ENCODE peak calls at places on chromosomes 11 and 22, in seven cellular contexts. M is Panc1; R is transverse colon; S is GM23338; A is CD4-positive, alpha-beta T cell; N is fibroblast of pulmonary artery; F is tibial artery. W is an unnamed sample.

GRCh38 chr22:38824587-38824986 is 19.2 kb downstream of the NPTXR start:
- DNase-seq in M (no peak), R (peak; percentile 31), S (peak; percentile 98), A (peak; percentile 19), N (peak; percentile 85), F (no peak), W (peak; percentile 28)

GRCh38 chr11:116687458-116688201 is 85.2 kb downstream of the BUD13 start:
- DNase-seq in M (no peak), R (no peak), S (peak; percentile 92), A (no peak), N (no peak), F (peak; percentile 31), W (no peak)

GRCh38 chr11:104254347-104254746 is 90.4 kb upstream of the PDGFD start:
- DNase-seq in M (no peak), R (no peak), S (peak; percentile 92), A (no peak), N (peak; percentile 62), F (no peak), W (no peak)

GRCh38 chr11:110297082-110297725 is 790 bp upstream of the RDX start:
- DNase-seq in M (no peak), R (no peak), S (no peak), A (no peak), N (no peak), F (no peak), W (no peak)

GRCh38 chr11:120133216-120134105 is 4.5 kb downstream of the TRIM29 start:
- DNase-seq in M (no peak), R (peak; percentile 4), S (no peak), A (no peak), N (no peak), F (peak; percentile 42), W (no peak)

GRCh38 chr22:46574993-46575914 is 37.8 kb upstream of the CELSR1 start:
- DNase-seq in M (no peak), R (peak; percentile 71), S (peak; percentile 41), A (no peak), N (peak; percentile 10), F (no peak), W (no peak)

GRCh38 chr11:107665016-107665415 is 46.8 kb downstream of the SLN start:
- DNase-seq in M (no peak), R (no peak), S (no peak), A (no peak), N (peak; percentile 5), F (no peak), W (no peak)

GRCh38 chr11:9489366-9489765 is 28.6 kb downstream of the ZNF143 start:
- DNase-seq in M (no peak), R (no peak), S (no peak), A (no peak), N (peak; percentile 63), F (no peak), W (no peak)

GRCh38 chr11:130449996-130450419 is 1.6 kb downstream of the ADAMTS15 start:
- DNase-seq in M (no peak), R (peak; percentile 77), S (peak; percentile 98), A (no peak), N (peak; percentile 90), F (peak; percentile 98), W (peak; percentile 84)

GRCh38 chr11:26331911-26332571 is at the start of gene ANO3:
- DNase-seq in M (no peak), R (peak; percentile 24), S (peak; percentile 97), A (no peak), N (peak; percentile 82), F (peak; percentile 66), W (peak; percentile 65)

GRCh38 chr22:22244337-22245250 is at the start of gene VPREB1:
- DNase-seq in M (no peak), R (no peak), S (no peak), A (no peak), N (no peak), F (peak; percentile 54), W (no peak)

GRCh38 chr22:23565942-23566715 is 14.0 kb downstream of the IGLL1 start:
- DNase-seq in M (no peak), R (no peak), S (peak; percentile 35), A (no peak), N (no peak), F (peak; percentile 57), W (no peak)

GRCh38 chr11:119363874-119364590 is 17.5 kb downstream of the USP2 start:
- DNase-seq in M (no peak), R (peak; percentile 68), S (peak; percentile 80), A (no peak), N (peak; percentile 32), F (peak; percentile 74), W (no peak)

GRCh38 chr11:90392692-90393091 is 169.8 kb upstream of the CHORDC1 start:
- DNase-seq in M (no peak), R (no peak), S (peak; percentile 13), A (no peak), N (no peak), F (no peak), W (no peak)
- TF ChIP-seq CTCF in M (no peak), R (no peak), S (no peak), A (no peak), N (no peak), F (no peak), W (no peak)

DNA sequence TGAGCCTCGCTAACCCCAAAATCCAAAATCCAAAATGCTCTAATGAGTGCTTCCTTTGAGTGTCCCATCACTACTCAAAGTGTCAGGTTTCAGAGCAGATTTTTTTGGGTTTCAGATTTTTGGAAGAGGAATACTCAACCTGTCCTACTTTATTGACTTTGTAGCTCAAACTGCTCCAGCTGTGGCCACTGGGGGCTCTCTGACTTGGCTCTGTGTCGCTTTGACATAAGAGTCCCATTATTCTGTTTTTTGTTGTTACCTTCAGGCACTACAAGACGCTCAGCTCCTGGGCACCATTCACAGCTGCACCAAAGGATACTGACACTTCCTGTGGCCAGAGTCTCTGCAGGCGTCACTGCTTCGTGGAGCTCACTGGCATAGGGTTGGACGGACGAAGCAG is 41.1 kb downstream of the PHF21B start:
- DNase-seq in M (no peak), R (no peak), S (peak; percentile 64), A (no peak), N (no peak), F (no peak), W (no peak)
- TF ChIP-seq CTCF in M (no peak), R (no peak), S (peak; percentile 39), A (no peak), N (no peak), F (no peak), W (no peak)

GRCh38 chr11:39374963-39375698 is 2084.3 kb downstream of the LRRC4C start:
- DNase-seq in M (peak; percentile 8), R (no peak), S (peak; percentile 53), A (no peak), N (peak; percentile 46), F (no peak), W (no peak)
- TF ChIP-seq CTCF in M (peak; percentile 63), R (peak; percentile 49), S (peak; percentile 39), A (peak; percentile 82), N (peak; percentile 52), F (peak; percentile 14), W (peak; percentile 25)

GRCh38 chr22:31821572-31821971 is 67.8 kb downstream of the DEPDC5 start:
- DNase-seq in M (no peak), R (no peak), S (no peak), A (no peak), N (no peak), F (no peak), W (no peak)

GRCh38 chr22:31822523-31822922 is 68.7 kb downstream of the DEPDC5 start:
- DNase-seq in M (no peak), R (no peak), S (no peak), A (no peak), N (no peak), F (no peak), W (no peak)

GRCh38 chr22:31816750-31817149 is 62.9 kb downstream of the DEPDC5 start:
- DNase-seq in M (no peak), R (no peak), S (no peak), A (no peak), N (no peak), F (no peak), W (no peak)

GRCh38 chr22:31820655-31821054 is 66.8 kb downstream of the DEPDC5 start:
- DNase-seq in M (no peak), R (no peak), S (no peak), A (no peak), N (no peak), F (no peak), W (peak; percentile 20)

GRCh38 chr22:31818481-31819392 is 64.9 kb downstream of the DEPDC5 start:
- DNase-seq in M (no peak), R (no peak), S (peak; percentile 20), A (no peak), N (no peak), F (no peak), W (peak; percentile 12)
- TF ChIP-seq CTCF in M (no peak), R (no peak), S (peak; percentile 62), A (no peak), N (no peak), F (no peak), W (no peak)

GRCh38 chr11:43735931-43736330 is 55.4 kb downstream of the HSD17B12 start:
- DNase-seq in M (no peak), R (no peak), S (peak; percentile 24), A (no peak), N (peak; percentile 36), F (no peak), W (no peak)
- TF ChIP-seq CTCF in M (no peak), R (no peak), S (peak; percentile 18), A (no peak), N (peak; percentile 15), F (no peak), W (peak; percentile 21)

GRCh38 chr22:32636884-32637283 is 162.3 kb downstream of the FBXO7 start:
- DNase-seq in M (no peak), R (no peak), S (no peak), A (no peak), N (no peak), F (no peak), W (no peak)
- TF ChIP-seq CTCF in M (no peak), R (no peak), S (no peak), A (no peak), N (no peak), F (no peak), W (no peak)